ENCODE peak calls at places on chromosomes 4 and X, in seven cellular contexts. X is neuronal stem cell, Y is mesenchymal stem cell, K is H9, N is trophoblast cell, L is mesendoderm, S is H1. D is an unnamed sample.

GRCh38 chrX:150582338-150582948 is 14.0 kb downstream of the MTM1 start:
- DNase-seq in S (no peak), X (no peak), N (peak), K (no peak), Y (no peak), L (peak), D (no peak)

GRCh38 chr4:25320374-25321172 is 8.0 kb downstream of the ZCCHC4 start:
- DNase-seq in Y (peak), X (no peak), K (no peak), L (no peak), N (peak), S (no peak), D (peak)

GRCh38 chr4:149264093-149264733 is 551.4 kb downstream of the IQCM start:
- DNase-seq in K (peak), X (peak), N (peak), L (peak), S (peak), Y (peak), D (peak)

GRCh38 chr4:8830056-8830455 is 41.6 kb downstream of the HMX1 start:
- DNase-seq in K (no peak), X (no peak), N (no peak), S (peak), L (no peak), Y (no peak), D (no peak)

GRCh38 chrX:52990848-52991247 is 32.5 kb upstream of the FAM156A start:
- DNase-seq in N (no peak), X (no peak), L (no peak), Y (no peak), S (no peak), K (no peak), D (peak)

GRCh38 chrX:93422693-93423092 is 250.7 kb downstream of the NAP1L3 start:
- DNase-seq in X (peak), L (peak), N (peak), K (peak), S (no peak), Y (no peak), D (peak)

GRCh38 chrX:9146657-9147056 is 112.7 kb upstream of the FAM9B start:
- DNase-seq in L (no peak), Y (no peak), N (no peak), X (no peak), K (no peak), S (no peak), D (no peak)

GRCh38 chrX:72554448-72555140 is 18.0 kb downstream of the HDAC8 start:
- DNase-seq in K (peak), X (peak), L (peak), Y (peak), N (no peak), S (peak), D (no peak)

GRCh38 chr4:140052050-140052449 is 101.9 kb downstream of the MAML3 start:
- DNase-seq in K (no peak), L (peak), N (peak), S (no peak), Y (peak), X (no peak), D (peak)

DNA sequence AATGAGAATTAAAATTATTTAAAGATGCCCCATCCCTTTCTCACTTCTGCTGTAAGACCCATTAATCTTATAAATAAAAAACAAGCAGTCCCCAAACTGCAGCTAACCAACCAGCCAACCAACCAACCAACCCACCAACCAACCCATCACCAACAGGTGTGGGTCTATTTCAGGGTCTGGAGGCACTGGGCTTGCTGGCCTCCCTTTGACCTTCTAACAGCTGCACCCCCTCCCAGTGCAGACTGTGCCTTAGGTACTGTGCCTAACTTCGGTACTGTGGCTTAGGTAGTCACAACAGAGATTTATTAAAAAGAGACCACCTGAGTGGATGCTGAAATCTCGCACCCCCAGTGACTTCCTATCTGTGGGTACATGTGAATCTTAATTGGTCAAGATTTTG is 128.1 kb downstream of the SORBS2 start:
- DNase-seq in N (no peak), L (no peak), S (no peak), X (no peak), Y (no peak), K (no peak), D (no peak)
- H3K18ac ChIP-seq in N (no peak), L (no peak), S (no peak), X (no peak), Y (no peak), K (no peak), D (no peak)

GRCh38 chrX:112058766-112059165 is 23.8 kb downstream of the TRPC5 start:
- DNase-seq in K (no peak), X (no peak), L (no peak), Y (no peak), N (peak), S (no peak), D (no peak)
- H3K18ac ChIP-seq in K (no peak), X (no peak), L (no peak), Y (no peak), N (no peak), S (no peak), D (peak)

DNA sequence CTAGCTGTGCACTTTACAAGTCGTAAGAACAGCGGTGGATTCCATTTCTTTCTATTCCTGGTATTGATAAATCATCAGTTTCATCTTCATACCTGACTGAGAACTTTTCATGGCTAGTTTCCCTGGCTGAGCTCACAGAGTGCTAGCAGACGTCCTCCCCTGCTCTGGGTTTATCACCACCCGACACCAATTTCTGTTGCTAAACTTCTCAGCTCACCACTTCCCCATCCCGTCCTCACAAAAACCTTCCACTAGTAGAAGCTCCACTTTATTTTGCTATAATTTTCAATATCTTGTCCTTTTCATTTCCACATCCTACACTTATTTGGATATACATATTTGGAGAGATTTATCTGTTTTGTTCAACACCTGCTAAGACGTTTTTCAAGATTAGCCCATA is 869.4 kb upstream of the FRG1 start:
- DNase-seq in Y (no peak), S (no peak), X (no peak), L (no peak), K (no peak), N (no peak), D (no peak)
- H3K18ac ChIP-seq in Y (no peak), S (no peak), X (no peak), L (no peak), K (no peak), N (no peak), D (no peak)

GRCh38 chrX:131262200-131262599 is 26.9 kb downstream of the IGSF1 start:
- DNase-seq in S (no peak), X (no peak), L (no peak), K (no peak), Y (no peak), N (no peak), D (no peak)

GRCh38 chrX:131264665-131265064 is 24.4 kb downstream of the IGSF1 start:
- DNase-seq in Y (no peak), N (no peak), S (no peak), X (no peak), L (no peak), K (no peak), D (no peak)

GRCh38 chrX:131262738-131263679 is 26.1 kb downstream of the IGSF1 start:
- DNase-seq in N (peak), S (peak), L (peak), X (no peak), Y (no peak), K (peak), D (no peak)

DNA sequence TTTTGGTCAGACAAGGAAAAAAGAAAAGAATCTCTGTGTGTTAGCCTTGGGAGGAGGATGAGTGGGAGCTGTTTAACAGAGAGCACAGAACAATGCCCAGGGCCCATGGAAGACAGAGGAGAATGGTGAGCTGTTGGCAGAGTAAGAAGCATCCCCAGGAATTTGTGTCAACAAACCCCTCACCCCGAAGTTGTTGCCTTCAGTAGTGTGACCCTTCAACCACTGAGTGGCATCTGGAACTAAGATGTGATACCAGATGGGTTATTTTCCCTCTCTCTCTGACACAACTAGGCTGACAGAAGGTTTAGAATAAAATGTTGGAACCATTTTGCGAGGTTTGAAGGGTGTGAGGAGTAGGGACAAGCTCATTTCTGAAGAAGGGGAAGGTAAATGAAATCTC is 25.1 kb downstream of the IGSF1 start:
- DNase-seq in L (no peak), K (no peak), N (no peak), S (no peak), Y (no peak), X (no peak), D (no peak)
- H3K18ac ChIP-seq in L (no peak), K (no peak), N (no peak), S (no peak), Y (no peak), X (no peak), D (no peak)

D was measured in IMR-90.